ENCODE peak calls at places on chromosomes 2 and 18, in four cellular contexts. V is HEK293T, F is H1, L is HepG2. T is an unnamed sample.

GRCh38 chr2:64062840-64063239 is 43.6 kb upstream of the VPS54 start:
- DNase-seq in V (no peak), L (no peak), F (no peak), T (no peak)

GRCh38 chr2:237122214-237122666 is 36.6 kb downstream of the COPS8 start:
- DNase-seq in L (peak), F (peak), V (peak), T (peak)

GRCh38 chr18:49279041-49279440 is 181.4 kb downstream of the DYM start:
- DNase-seq in F (no peak), V (no peak), L (no peak), T (no peak)

GRCh38 chr2:2265747-2266259 is 65.3 kb downstream of the MYT1L start:
- DNase-seq in F (no peak), L (no peak), V (no peak), T (no peak)

GRCh38 chr2:188852752-188853151 is 121.4 kb upstream of the COL3A1 start:
- DNase-seq in V (no peak), L (no peak), F (no peak), T (no peak)

GRCh38 chr18:51490860-51491259 is 293.4 kb upstream of the MEX3C start:
- DNase-seq in L (no peak), V (no peak), F (no peak), T (no peak)

GRCh38 chr2:64504774-64505720 is 19.1 kb upstream of the AFTPH start:
- DNase-seq in L (no peak), V (no peak), F (no peak), T (no peak)

GRCh38 chr18:62109676-62110075 is 77.2 kb downstream of the PIGN start:
- DNase-seq in F (no peak), L (no peak), V (no peak), T (no peak)

GRCh38 chr2:38533757-38534545 is 68.8 kb downstream of the HNRNPLL start:
- DNase-seq in V (no peak), L (no peak), F (no peak), T (no peak)

GRCh38 chr2:99217929-99218501 is 37.0 kb downstream of the MRPL30 start:
- DNase-seq in F (no peak), L (no peak), V (no peak), T (no peak)

GRCh38 chr2:178244812-178245211 is 50.5 kb downstream of the OSBPL6 start:
- DNase-seq in L (no peak), F (no peak), V (no peak), T (no peak)

GRCh38 chr2:120436460-120436739 is 90.5 kb downstream of the INHBB start:
- DNase-seq in V (no peak), F (no peak), L (no peak), T (no peak)

GRCh38 chr2:182360012-182360662 is 66.7 kb downstream of the PDE1A start:
- DNase-seq in F (no peak), L (no peak), V (no peak), T (no peak)

GRCh38 chr2:83186050-83186790 is 1272.9 kb downstream of the SUCLG1 start:
- DNase-seq in F (no peak), V (no peak), L (no peak), T (no peak)

GRCh38 chr18:57461652-57462269 is 26.6 kb downstream of the ONECUT2 start:
- DNase-seq in F (no peak), L (no peak), V (no peak), T (no peak)

GRCh38 chr18:21083017-21083416 is 28.6 kb downstream of the ROCK1 start:
- DNase-seq in V (no peak), F (no peak), L (no peak), T (no peak)

GRCh38 chr2:163733301-163733938 is 2.4 kb downstream of the FIGN start:
- DNase-seq in V (no peak), F (no peak), L (no peak), T (no peak)

GRCh38 chr2:201696151-201696659 is 2.2 kb downstream of the MPP4 start:
- DNase-seq in V (no peak), F (no peak), L (no peak), T (no peak)

GRCh38 chr2:241894056-241894641 is 24.6 kb downstream of the RTP5 start:
- DNase-seq in L (no peak), F (no peak), V (no peak), T (no peak)

GRCh38 chr18:50839996-50840395 is 20.2 kb upstream of the MRO start:
- DNase-seq in V (no peak), F (no peak), L (no peak), T (no peak)

GRCh38 chr2:216665240-216665639 is 30.1 kb downstream of the IGFBP5 start:
- DNase-seq in V (no peak), F (no peak), L (no peak), T (peak)

GRCh38 chr2:34408100-34408499 is 809.0 kb upstream of the FAM98A start:
- DNase-seq in F (no peak), L (no peak), V (no peak), T (no peak)

GRCh38 chr2:142425551-142425950 is 294.7 kb upstream of the LRP1B start:
- DNase-seq in F (no peak), V (no peak), L (no peak), T (no peak)

GRCh38 chr2:65800998-65801397 is 368.6 kb upstream of the SPRED2 start:
- DNase-seq in F (no peak), L (no peak), V (peak), T (peak)
- TF ChIP-seq SP1 in F (no peak), L (no peak), V (no peak), T (no peak)

GRCh38 chr2:186059096-186059495 is 320.5 kb downstream of the FSIP2 start:
- DNase-seq in L (no peak), F (no peak), V (no peak), T (no peak)
- TF ChIP-seq SP1 in L (no peak), F (no peak), V (no peak), T (no peak)

GRCh38 chr2:180227461-180227860 is 220.4 kb upstream of the CWC22 start:
- DNase-seq in V (no peak), F (no peak), L (no peak), T (no peak)

GRCh38 chr2:180222642-180223041 is 215.5 kb upstream of the CWC22 start:
- DNase-seq in L (no peak), F (no peak), V (no peak), T (no peak)

GRCh38 chr2:180231015-180231414 is 223.9 kb upstream of the CWC22 start:
- DNase-seq in V (no peak), F (no peak), L (no peak), T (no peak)

GRCh38 chr2:180219471-180219870 is 212.4 kb upstream of the CWC22 start:
- DNase-seq in V (no peak), F (no peak), L (no peak), T (no peak)

GRCh38 chr2:180225118-180225517 is 218.0 kb upstream of the CWC22 start:
- DNase-seq in L (no peak), F (no peak), V (no peak), T (no peak)
- TF ChIP-seq SP1 in L (no peak), F (no peak), V (no peak), T (no peak)

DNA sequence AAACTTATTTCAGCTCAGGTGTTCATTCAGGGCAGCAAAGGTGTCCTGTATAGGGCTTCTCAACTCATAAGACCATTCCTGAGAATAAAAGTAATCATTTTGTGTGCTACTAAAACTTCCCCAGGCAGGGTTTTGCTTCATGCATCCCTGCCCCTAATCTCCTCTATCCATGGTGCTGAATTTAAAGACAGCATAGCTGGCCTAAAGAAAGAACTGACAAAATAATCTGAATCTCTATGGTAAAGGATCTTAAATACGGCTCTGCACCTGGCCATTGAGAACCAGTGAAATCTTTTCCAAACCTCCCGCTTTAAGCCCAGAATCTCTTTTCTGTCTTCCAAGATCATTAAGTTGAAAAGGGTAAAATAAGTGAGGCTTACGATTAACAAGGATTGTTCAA is 292.1 kb upstream of the KLHL29 start:
- DNase-seq in F (no peak), L (no peak), V (peak), T (no peak)
- TF ChIP-seq SP1 in F (no peak), L (no peak), V (no peak), T (no peak)

DNA sequence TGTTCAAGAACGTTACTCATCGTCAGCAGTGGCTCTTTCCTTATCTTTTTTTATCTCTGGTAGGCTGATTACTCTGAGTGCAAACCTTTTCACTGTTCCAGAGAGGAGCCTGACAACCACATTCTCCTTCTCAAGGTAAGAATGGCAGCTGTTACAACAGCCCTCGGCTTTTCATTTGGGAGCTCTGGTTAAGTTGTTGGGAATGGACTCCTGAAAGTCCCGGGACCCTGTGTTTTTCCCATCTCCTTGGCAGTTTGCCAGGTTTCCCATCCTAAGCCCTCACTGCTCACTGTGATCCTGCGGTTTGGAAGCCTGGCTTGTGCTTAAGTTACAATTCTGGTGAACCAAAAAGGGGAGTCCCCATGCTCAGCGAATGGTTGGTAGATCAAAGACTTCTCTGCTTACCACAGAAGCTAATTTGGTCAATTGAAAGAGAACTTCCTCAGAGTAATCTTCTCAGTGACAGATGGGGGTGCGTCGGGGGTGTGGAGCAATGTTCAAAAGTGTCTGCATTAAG is 122.3 kb downstream of the LYPD6B start:
- DNase-seq in F (no peak), V (no peak), L (no peak), T (no peak)
- TF ChIP-seq SP1 in F (no peak), V (no peak), L (no peak), T (no peak)

GRCh38 chr18:34637094-34637801 is 72.8 kb upstream of the DTNA start:
- DNase-seq in F (no peak), V (no peak), L (no peak), T (no peak)
- TF ChIP-seq SP1 in F (no peak), V (no peak), L (no peak), T (no peak)

GRCh38 chr2:69514406-69514805 is 77.2 kb upstream of the NFU1 start:
- DNase-seq in V (no peak), L (no peak), F (no peak), T (peak)
- TF ChIP-seq SP1 in V (no peak), L (no peak), F (no peak), T (no peak)

GRCh38 chr18:10089881-10090280 is 176.1 kb downstream of the VAPA start:
- DNase-seq in L (no peak), V (no peak), F (no peak), T (no peak)
- TF ChIP-seq SP1 in L (no peak), V (no peak), F (no peak), T (no peak)

GRCh38 chr2:54522624-54523281 is 66.6 kb downstream of the SPTBN1 start:
- DNase-seq in F (peak), L (peak), V (peak), T (peak)
- TF ChIP-seq SP1 in F (peak), L (no peak), V (no peak), T (no peak)